ENCODE peak calls at places on chromosomes 16 and 17, in seven cellular contexts. X is SK-N-SH, T is HepG2, Z is HCT116, M is GM12878, A is K562, Y is H1. L is an unnamed sample.

GRCh38 chr17:62827722-62828498 is 19.8 kb upstream of the MARCHF10 start:
- DNase-seq in A (no peak), Z (no peak), Y (no peak), X (peak), T (no peak), M (no peak), L (no peak)

GRCh38 chr16:30659507-30660423 is 1.5 kb downstream of the FBRS start:
- DNase-seq in X (peak), M (no peak), A (no peak), T (no peak), Z (no peak), Y (no peak), L (peak)

GRCh38 chr17:42272162-42272561 is 4.0 kb downstream of the STAT5B start:
- DNase-seq in T (no peak), M (no peak), Y (no peak), Z (no peak), A (no peak), X (no peak), L (no peak)

GRCh38 chr16:21256636-21257035 is 21.5 kb downstream of the CRYM start:
- DNase-seq in X (no peak), Y (no peak), A (no peak), M (no peak), Z (no peak), T (no peak), L (no peak)

GRCh38 chr16:35410438-35410837 is 1951.0 kb downstream of the TP53TG3F start:
- DNase-seq in M (no peak), Y (no peak), Z (no peak), A (no peak), T (no peak), X (no peak), L (no peak)

GRCh38 chr16:56286819-56287218 is 95.5 kb downstream of the GNAO1 start:
- DNase-seq in Z (no peak), T (no peak), A (peak), M (no peak), X (no peak), Y (no peak), L (no peak)

GRCh38 chr17:7307686-7308624 is 527 bp downstream of the EIF5A start:
- DNase-seq in X (peak), A (peak), Y (no peak), Z (no peak), M (no peak), T (no peak), L (no peak)

GRCh38 chr16:49961087-49961486 is 63.9 kb upstream of the CNEP1R1 start:
- DNase-seq in Z (no peak), X (no peak), T (no peak), A (no peak), M (no peak), Y (no peak), L (peak)

GRCh38 chr17:29349409-29349808 is 40.8 kb upstream of the TAOK1 start:
- DNase-seq in X (no peak), Z (no peak), A (no peak), Y (no peak), M (no peak), T (no peak), L (no peak)

GRCh38 chr16:88378836-88379693 is 3.7 kb upstream of the ZNF469 start:
- DNase-seq in M (no peak), T (no peak), X (peak), Y (no peak), Z (no peak), A (no peak), L (no peak)

GRCh38 chr16:85138073-85138824 is 26.0 kb upstream of the CIBAR2 start:
- DNase-seq in Y (no peak), T (no peak), M (no peak), X (no peak), Z (no peak), A (no peak), L (no peak)
- TF ChIP-seq JUND in Y (no peak), T (no peak), M (no peak), X (no peak), Z (no peak), A (no peak), L (no peak)

DNA sequence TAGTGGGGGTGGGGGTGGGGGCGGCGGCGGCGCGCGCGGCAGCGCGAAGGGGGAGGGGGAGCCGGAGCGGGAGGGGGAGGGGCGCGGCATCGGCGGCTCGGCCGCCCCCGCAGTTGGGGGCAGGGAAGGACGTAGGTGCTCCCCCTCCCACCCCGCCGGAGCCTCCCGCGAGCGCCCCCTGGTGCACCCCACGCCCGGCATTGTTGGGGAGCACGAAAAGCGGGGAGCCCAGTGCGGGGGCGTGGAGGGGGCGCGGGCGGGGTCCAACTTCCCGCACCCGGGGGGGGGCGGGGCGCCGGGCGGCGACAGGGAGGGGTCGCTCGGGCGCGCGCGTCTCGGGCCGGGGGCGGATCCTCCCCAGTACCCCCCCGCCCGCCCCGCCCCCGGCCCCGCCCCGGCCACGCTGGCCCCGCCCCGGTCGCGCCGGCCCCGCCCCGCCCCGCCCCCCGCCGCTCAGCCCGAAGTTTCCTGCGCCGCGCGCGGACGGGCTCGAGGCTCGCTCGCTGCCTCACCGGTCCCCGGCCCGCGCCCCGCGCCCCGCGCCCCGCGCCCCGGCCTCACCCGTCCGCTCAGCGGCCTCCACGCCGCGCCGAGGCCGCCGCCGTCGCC is at the start of gene CACNA1H:
- DNase-seq in T (no peak), Y (no peak), M (no peak), Z (no peak), A (peak), X (peak), L (peak)
- TF ChIP-seq JUND in T (no peak), Y (no peak), M (no peak), Z (no peak), A (no peak), X (no peak), L (no peak)

DNA sequence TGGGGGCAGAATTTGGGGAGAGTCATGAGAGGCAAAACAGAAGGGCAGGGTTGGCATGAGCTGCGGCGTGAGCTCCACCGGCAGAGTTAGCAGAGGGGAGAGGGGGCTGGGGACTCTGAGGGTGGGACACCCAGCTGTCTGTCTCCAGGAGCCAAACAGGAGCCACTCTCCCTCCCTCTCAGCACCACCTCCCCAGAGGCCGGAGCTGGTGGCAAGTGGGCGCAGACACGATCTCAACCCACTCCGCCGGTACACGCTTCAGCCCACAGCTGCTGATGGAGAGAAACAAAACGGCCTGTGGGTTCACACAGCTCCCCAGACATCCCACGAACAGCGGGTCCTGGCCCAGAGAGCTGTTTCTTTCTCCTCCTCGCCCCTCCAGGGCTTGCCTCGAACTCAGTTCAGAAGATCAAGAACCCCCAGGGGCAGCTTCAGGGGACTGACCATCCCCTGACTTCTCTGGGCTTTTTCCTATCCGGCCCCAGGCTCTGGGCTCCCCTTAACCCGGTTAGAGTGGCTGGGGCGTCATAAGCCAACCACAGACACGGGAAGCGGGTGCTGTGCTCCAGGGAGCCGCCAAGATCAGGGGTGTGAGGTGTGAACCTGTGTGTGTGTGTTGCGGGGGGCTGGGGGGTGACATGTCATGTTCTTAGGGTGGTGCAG is 7.6 kb downstream of the RHBDF2 start:
- DNase-seq in A (no peak), Z (no peak), X (no peak), M (no peak), Y (no peak), T (no peak), L (no peak)
- TF ChIP-seq JUND in A (no peak), Z (no peak), X (no peak), M (no peak), Y (no peak), T (no peak), L (no peak)

DNA sequence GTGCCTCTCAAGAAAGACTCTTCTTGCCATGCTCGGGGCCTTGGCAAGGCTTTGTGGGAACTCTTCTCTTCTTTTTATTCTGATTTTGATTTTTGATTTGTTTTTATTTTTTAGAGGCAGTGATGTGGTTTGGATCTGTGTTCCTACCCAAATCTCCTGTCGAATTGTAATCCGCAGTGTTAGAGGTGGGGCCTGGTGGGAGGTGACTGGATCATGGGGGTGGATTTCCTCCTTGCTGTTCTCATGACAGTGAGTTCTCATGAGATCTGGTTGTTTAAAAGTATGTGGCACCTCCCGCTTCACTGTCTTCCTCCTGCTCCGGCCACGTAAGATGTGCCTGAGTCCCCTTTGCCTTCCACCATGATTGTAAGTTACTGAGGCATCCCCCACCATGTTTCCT is 281.4 kb downstream of the CPPED1 start:
- DNase-seq in X (no peak), T (no peak), M (no peak), Y (no peak), A (no peak), Z (no peak), L (no peak)
- TF ChIP-seq JUND in X (no peak), T (no peak), M (no peak), Y (no peak), A (no peak), Z (no peak), L (no peak)

GRCh38 chr17:53033297-53033696 is 789.4 kb upstream of the KIF2B start:
- DNase-seq in A (no peak), X (no peak), T (peak), Y (no peak), M (no peak), Z (no peak), L (no peak)

DNA sequence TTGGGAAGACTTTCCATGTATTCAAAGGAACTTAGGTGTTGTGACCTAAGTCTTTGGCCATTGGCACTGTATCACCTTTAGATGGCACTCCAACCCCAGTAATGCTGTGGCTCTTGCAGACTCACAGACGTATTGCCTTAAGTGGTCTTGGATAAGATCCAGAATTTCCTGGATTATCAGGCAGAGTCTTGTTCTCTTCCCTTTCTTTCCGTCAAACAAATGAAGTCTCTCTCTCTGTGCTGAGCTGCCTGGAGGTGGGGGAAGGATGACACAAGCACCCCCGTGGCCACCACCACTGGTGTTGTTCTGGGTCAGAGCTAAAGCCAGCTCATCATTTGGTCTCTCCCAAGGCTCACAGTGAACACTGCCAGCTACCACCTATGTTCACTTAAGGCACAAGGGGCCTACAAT is 789.9 kb upstream of the KIF2B start:
- DNase-seq in M (no peak), Y (peak), Z (peak), X (peak), A (peak), T (peak), L (peak)
- TF ChIP-seq JUND in M (no peak), Y (no peak), Z (no peak), X (no peak), A (no peak), T (no peak), L (no peak)

GRCh38 chr17:67571478-67571877 is 146.3 kb upstream of the NOL11 start:
- DNase-seq in M (no peak), Z (no peak), Y (no peak), X (no peak), T (no peak), A (no peak), L (no peak)

GRCh38 chr17:67568961-67569360 is 148.8 kb upstream of the NOL11 start:
- DNase-seq in Z (no peak), A (no peak), X (no peak), T (no peak), M (no peak), Y (no peak), L (no peak)

GRCh38 chr17:67566656-67567055 is 151.1 kb upstream of the NOL11 start:
- DNase-seq in Z (no peak), M (no peak), X (no peak), Y (no peak), T (no peak), A (no peak), L (no peak)

GRCh38 chr17:67570797-67571196 is 146.9 kb upstream of the NOL11 start:
- DNase-seq in X (no peak), Z (no peak), A (no peak), M (no peak), Y (no peak), T (no peak), L (no peak)

GRCh38 chr17:67569873-67570272 is 147.9 kb upstream of the NOL11 start:
- DNase-seq in M (peak), T (no peak), X (no peak), Z (no peak), Y (no peak), A (no peak), L (no peak)
- TF ChIP-seq JUND in M (peak), T (no peak), X (no peak), Z (no peak), Y (no peak), A (no peak), L (no peak)

DNA sequence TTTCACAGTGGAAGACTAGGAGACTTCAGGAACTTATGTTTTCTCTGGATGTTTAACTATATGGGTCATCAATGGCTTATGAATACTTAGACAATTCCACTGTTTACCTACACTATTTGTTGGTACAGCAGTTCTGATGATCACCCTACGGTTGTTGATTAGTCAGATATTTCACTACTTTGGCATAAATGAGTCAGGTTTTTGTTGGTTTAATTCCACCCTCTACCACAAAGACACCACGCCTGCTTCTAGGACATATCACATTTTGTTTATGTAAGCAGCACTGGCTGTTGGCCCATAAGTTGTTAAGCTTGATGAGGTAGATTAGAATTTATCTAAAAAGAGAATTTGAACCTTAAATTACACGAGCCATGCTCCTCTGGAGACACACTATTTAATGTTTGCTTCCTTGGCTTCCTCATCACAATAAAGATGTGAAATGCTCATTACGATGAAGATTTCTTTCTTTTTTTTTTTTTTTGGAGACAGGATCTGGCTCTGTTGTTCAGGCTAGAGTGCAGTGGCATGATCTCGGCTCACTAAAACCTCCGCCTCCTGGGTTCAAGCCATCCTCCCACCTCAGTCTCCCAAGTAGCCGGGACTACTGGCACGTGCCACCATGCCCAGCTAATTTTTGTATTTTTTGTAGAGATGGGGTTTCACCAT is 4.3 kb downstream of the GDE1 start:
- DNase-seq in Y (no peak), X (no peak), A (peak), Z (no peak), M (no peak), T (no peak), L (no peak)
- TF ChIP-seq JUND in Y (no peak), X (no peak), A (no peak), Z (peak), M (no peak), T (no peak), L (no peak)

L was measured in T47D.